ENCODE peak calls at places on chromosome 15, in six cellular contexts. S, A, Z, B, T and I are unnamed samples.

GRCh38 chr15:45094358-45094730 is 19.6 kb downstream of the DUOX2 start:
- DNase-seq in S (no peak), A (no peak), Z (no peak), B (no peak), T (no peak), I (no peak)

GRCh38 chr15:67396109-67396508 is 124.8 kb upstream of the C15orf61 start:
- DNase-seq in S (no peak), A (no peak), Z (no peak), B (no peak), T (no peak), I (no peak)

GRCh38 chr15:60672400-60672799 is 193.5 kb upstream of the ICE2 start:
- DNase-seq in S (no peak), A (no peak), Z (no peak), B (no peak), T (no peak), I (no peak)

GRCh38 chr15:68930268-68931022 is at the start of gene SPESP1:
- DNase-seq in S (no peak), A (peak), Z (peak), B (peak), T (peak), I (no peak)

GRCh38 chr15:65732698-65733097 is 59.4 kb downstream of the DENND4A start:
- DNase-seq in S (no peak), A (no peak), Z (no peak), B (no peak), T (no peak), I (no peak)

GRCh38 chr15:74531144-74531811 is 9.7 kb upstream of the ARID3B start:
- DNase-seq in S (no peak), A (peak), Z (peak), B (no peak), T (no peak), I (no peak)

GRCh38 chr15:55003900-55004879 is 192.6 kb downstream of the RSL24D1 start:
- DNase-seq in S (no peak), A (no peak), Z (no peak), B (no peak), T (no peak), I (no peak)

GRCh38 chr15:33374181-33375006 is 63.6 kb downstream of the RYR3 start:
- DNase-seq in S (no peak), A (no peak), Z (no peak), B (no peak), T (no peak), I (no peak)

GRCh38 chr15:60583946-60584345 is 105.0 kb upstream of the ICE2 start:
- DNase-seq in S (no peak), A (no peak), Z (no peak), B (no peak), T (no peak), I (no peak)

GRCh38 chr15:59594493-59594942 is 17.1 kb upstream of the GCNT3 start:
- DNase-seq in S (no peak), A (peak), Z (peak), B (no peak), T (no peak), I (no peak)

GRCh38 chr15:70632079-70632850 is 131.1 kb downstream of the UACA start:
- DNase-seq in S (no peak), A (no peak), Z (peak), B (no peak), T (no peak), I (no peak)

GRCh38 chr15:81814882-81815455 is 230.8 kb downstream of the MEX3B start:
- DNase-seq in S (no peak), A (no peak), Z (no peak), B (no peak), T (no peak), I (no peak)